ENCODE peak calls at places on chromosome 7, in five cellular contexts. One of them, this sample, is unnamed.

GRCh38 chr7:132977234-132977633 is 104.7 kb downstream of the CHCHD3 start:
- DNase-seq in heart left ventricle: no peak
- DNase-seq in neural progenitor cell: no peak
- DNase-seq in HL-60: no peak
- DNase-seq in WERI-Rb-1: no peak
- DNase-seq in this sample: no peak

GRCh38 chr7:138285129-138285528 is 174.9 kb upstream of the TRIM24 start:
- DNase-seq in heart left ventricle: no peak
- DNase-seq in HL-60: no peak
- DNase-seq in WERI-Rb-1: no peak
- DNase-seq in neural progenitor cell: no peak
- DNase-seq in this sample: no peak

GRCh38 chr7:1979591-1980560 is 252.9 kb downstream of the MAD1L1 start:
- DNase-seq in WERI-Rb-1: no peak
- DNase-seq in neural progenitor cell: no peak
- DNase-seq in HL-60: no peak
- DNase-seq in heart left ventricle: no peak
- DNase-seq in this sample: no peak

GRCh38 chr7:30548762-30549344 is 44.2 kb upstream of the GGCT start:
- DNase-seq in neural progenitor cell: peak
- DNase-seq in heart left ventricle: peak
- DNase-seq in WERI-Rb-1: peak
- DNase-seq in HL-60: peak
- DNase-seq in this sample: no peak

GRCh38 chr7:88546808-88547207 is 212.7 kb upstream of the ZNF804B start:
- DNase-seq in WERI-Rb-1: peak
- DNase-seq in neural progenitor cell: peak
- DNase-seq in heart left ventricle: no peak
- DNase-seq in HL-60: peak
- DNase-seq in this sample: no peak

GRCh38 chr7:81604075-81604807 is 165.6 kb downstream of the HGF start:
- DNase-seq in neural progenitor cell: no peak
- DNase-seq in HL-60: no peak
- DNase-seq in heart left ventricle: peak
- DNase-seq in WERI-Rb-1: no peak
- DNase-seq in this sample: no peak

GRCh38 chr7:67484244-67484751 is 487.7 kb downstream of the TYW1 start:
- DNase-seq in neural progenitor cell: peak
- DNase-seq in HL-60: peak
- DNase-seq in WERI-Rb-1: peak
- DNase-seq in heart left ventricle: peak
- DNase-seq in this sample: no peak

GRCh38 chr7:6616854-6617643 is 1.6 kb downstream of the ZNF853 start:
- DNase-seq in HL-60: no peak
- DNase-seq in neural progenitor cell: no peak
- DNase-seq in WERI-Rb-1: no peak
- DNase-seq in heart left ventricle: no peak
- DNase-seq in this sample: no peak

GRCh38 chr7:81600608-81601007 is 169.2 kb downstream of the HGF start:
- DNase-seq in HL-60: no peak
- DNase-seq in heart left ventricle: no peak
- DNase-seq in neural progenitor cell: no peak
- DNase-seq in WERI-Rb-1: no peak
- DNase-seq in this sample: no peak

GRCh38 chr7:73844848-73845460 is 2.6 kb upstream of the METTL27 start:
- DNase-seq in heart left ventricle: no peak
- DNase-seq in WERI-Rb-1: no peak
- DNase-seq in HL-60: no peak
- DNase-seq in neural progenitor cell: no peak
- DNase-seq in this sample: no peak

GRCh38 chr7:39509441-39509840 is 56.8 kb upstream of the YAE1 start:
- DNase-seq in heart left ventricle: no peak
- DNase-seq in WERI-Rb-1: no peak
- DNase-seq in HL-60: no peak
- DNase-seq in neural progenitor cell: no peak
- DNase-seq in this sample: no peak

GRCh38 chr7:129387537-129387936 is 46.7 kb upstream of the STRIP2 start:
- DNase-seq in WERI-Rb-1: no peak
- DNase-seq in HL-60: no peak
- DNase-seq in neural progenitor cell: peak
- DNase-seq in heart left ventricle: no peak
- DNase-seq in this sample: no peak

GRCh38 chr7:67564978-67565377 is 568.3 kb downstream of the TYW1 start:
- DNase-seq in neural progenitor cell: no peak
- DNase-seq in heart left ventricle: no peak
- DNase-seq in WERI-Rb-1: no peak
- DNase-seq in HL-60: no peak
- DNase-seq in this sample: no peak

DNA sequence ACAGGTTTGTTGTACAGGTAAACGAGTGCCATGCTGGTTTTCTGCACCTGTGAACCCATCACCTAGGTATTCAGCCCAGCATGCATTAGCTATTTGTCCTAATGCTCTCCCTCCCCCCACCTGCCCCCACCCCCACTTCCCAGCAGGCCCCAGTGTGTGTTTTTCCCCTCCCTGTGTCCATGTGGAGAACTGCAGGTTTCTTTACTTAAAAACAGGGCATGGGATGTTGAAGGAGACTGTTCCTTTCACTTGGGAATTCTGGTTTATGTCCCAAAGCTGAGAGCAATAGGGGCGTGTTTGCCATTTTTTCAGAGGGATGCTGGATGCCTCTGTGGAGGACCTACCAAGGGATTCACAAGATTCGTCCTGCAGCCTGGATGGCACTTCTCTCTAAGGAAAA is 135.8 kb downstream of the GALNT17 start:
- DNase-seq in heart left ventricle: no peak
- DNase-seq in neural progenitor cell: no peak
- DNase-seq in WERI-Rb-1: no peak
- DNase-seq in HL-60: no peak
- DNase-seq in this sample: no peak
- TF ChIP-seq CTCF in heart left ventricle: no peak
- TF ChIP-seq CTCF in neural progenitor cell: peak
- TF ChIP-seq CTCF in WERI-Rb-1: no peak
- TF ChIP-seq CTCF in HL-60: no peak
- TF ChIP-seq CTCF in this sample: no peak

DNA sequence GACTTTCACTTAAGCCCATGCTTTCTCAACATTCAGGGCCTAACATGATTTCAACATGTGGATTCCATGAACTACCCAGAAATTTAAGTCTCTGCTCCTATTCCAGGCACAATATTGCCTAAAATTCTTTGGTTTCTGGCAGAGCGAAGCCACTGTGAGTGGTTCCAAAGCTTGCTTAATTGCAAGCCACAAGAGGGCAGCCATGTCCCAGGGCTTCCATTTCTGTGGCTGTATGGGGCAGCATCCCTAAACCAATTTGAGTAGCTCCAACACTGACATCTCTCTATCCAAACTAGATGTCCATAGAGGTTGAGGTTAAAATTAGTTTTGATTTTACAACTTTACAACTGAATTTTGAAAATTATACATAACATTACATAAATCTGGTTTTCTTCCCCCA is 56.3 kb upstream of the MDFIC start:
- DNase-seq in neural progenitor cell: peak
- DNase-seq in heart left ventricle: peak
- DNase-seq in HL-60: peak
- DNase-seq in WERI-Rb-1: peak
- DNase-seq in this sample: peak
- TF ChIP-seq CTCF in neural progenitor cell: peak
- TF ChIP-seq CTCF in heart left ventricle: peak
- TF ChIP-seq CTCF in HL-60: peak
- TF ChIP-seq CTCF in WERI-Rb-1: peak
- TF ChIP-seq CTCF in this sample: peak

DNA sequence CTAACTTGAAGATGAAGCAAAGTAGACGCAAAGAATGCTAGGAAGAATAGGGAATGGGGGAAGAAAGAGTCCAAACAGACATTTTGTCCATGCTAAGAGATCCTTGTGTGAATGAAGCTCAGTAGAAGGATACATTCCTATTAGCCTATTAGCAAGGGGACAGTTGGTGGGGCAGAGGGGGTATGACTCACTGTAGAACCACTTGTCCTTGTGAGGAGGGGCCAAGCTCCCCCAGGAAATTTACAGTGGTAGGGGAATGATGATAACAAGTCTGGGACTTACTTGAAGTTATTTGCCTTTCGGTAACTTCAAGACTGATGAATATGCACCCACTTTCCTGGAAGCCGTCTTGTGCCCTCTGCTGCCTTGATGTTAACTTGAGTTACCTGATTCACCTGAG is 17.2 kb upstream of the SYPL1 start:
- DNase-seq in HL-60: no peak
- DNase-seq in neural progenitor cell: no peak
- DNase-seq in WERI-Rb-1: no peak
- DNase-seq in heart left ventricle: no peak
- DNase-seq in this sample: no peak
- TF ChIP-seq CTCF in HL-60: no peak
- TF ChIP-seq CTCF in neural progenitor cell: no peak
- TF ChIP-seq CTCF in WERI-Rb-1: no peak
- TF ChIP-seq CTCF in heart left ventricle: no peak
- TF ChIP-seq CTCF in this sample: no peak

GRCh38 chr7:54904986-54905385 is 113.8 kb upstream of the EGFR start:
- DNase-seq in WERI-Rb-1: no peak
- DNase-seq in heart left ventricle: no peak
- DNase-seq in neural progenitor cell: no peak
- DNase-seq in HL-60: no peak
- DNase-seq in this sample: no peak
- TF ChIP-seq CTCF in WERI-Rb-1: no peak
- TF ChIP-seq CTCF in heart left ventricle: no peak
- TF ChIP-seq CTCF in neural progenitor cell: no peak
- TF ChIP-seq CTCF in HL-60: no peak
- TF ChIP-seq CTCF in this sample: no peak